ENCODE peak calls at places on chromosomes 6 and 20, in ten cellular contexts. S is trophoblast cell, C is aorta, B is stomach, M is pancreas, P is PC-9, L is HepG2, Z is tibial nerve, R is K562, G is lower lobe of right lung. U is an unnamed sample.

GRCh38 chr6:52376763-52377162 is 14.8 kb downstream of the PAQR8 start:
- DNase-seq in P (no peak), R (no peak), M (no peak), B (no peak), C (no peak), G (no peak), S (no peak), Z (no peak), L (peak; percentile 82), U (no peak)

GRCh38 chr6:65004283-65004682 is 702.7 kb downstream of the EYS start:
- DNase-seq in Z (no peak), R (no peak), M (no peak), L (no peak), G (no peak), C (no peak), S (no peak), P (no peak), B (no peak), U (no peak)

GRCh38 chr20:1002682-1003561 is 811 bp upstream of the RSPO4 start:
- DNase-seq in B (no peak), C (no peak), G (no peak), L (no peak), S (no peak), M (no peak), P (no peak), R (peak; percentile 25), Z (no peak), U (peak; percentile 64)

GRCh38 chr20:48189177-48189576 is 403.9 kb upstream of the SULF2 start:
- DNase-seq in B (no peak), L (peak; percentile 63), R (no peak), Z (no peak), P (peak; percentile 49), M (no peak), G (no peak), S (no peak), C (peak; percentile 24), U (no peak)

GRCh38 chr20:46936415-46937139 is 41.9 kb downstream of the EYA2 start:
- DNase-seq in L (no peak), P (no peak), M (no peak), B (no peak), C (no peak), Z (no peak), R (no peak), S (no peak), G (no peak), U (peak; percentile 54)

GRCh38 chr6:45714795-45715507 is 300.7 kb downstream of the CLIC5 start:
- DNase-seq in S (peak; percentile 76), P (peak; percentile 75), L (peak; percentile 74), C (no peak), M (peak; percentile 63), G (no peak), Z (peak; percentile 65), B (peak; percentile 42), R (peak; percentile 63), U (peak; percentile 82)

GRCh38 chr6:118567974-118568373 is 19.9 kb downstream of the PLN start:
- DNase-seq in P (no peak), G (no peak), Z (no peak), B (no peak), M (no peak), C (no peak), S (no peak), R (no peak), L (no peak), U (no peak)

GRCh38 chr20:41017448-41018042 is 11.1 kb upstream of the TOP1 start:
- DNase-seq in P (peak; percentile 87), M (no peak), Z (no peak), G (no peak), R (no peak), L (peak; percentile 34), S (peak; percentile 97), C (no peak), B (no peak), U (no peak)

DNA sequence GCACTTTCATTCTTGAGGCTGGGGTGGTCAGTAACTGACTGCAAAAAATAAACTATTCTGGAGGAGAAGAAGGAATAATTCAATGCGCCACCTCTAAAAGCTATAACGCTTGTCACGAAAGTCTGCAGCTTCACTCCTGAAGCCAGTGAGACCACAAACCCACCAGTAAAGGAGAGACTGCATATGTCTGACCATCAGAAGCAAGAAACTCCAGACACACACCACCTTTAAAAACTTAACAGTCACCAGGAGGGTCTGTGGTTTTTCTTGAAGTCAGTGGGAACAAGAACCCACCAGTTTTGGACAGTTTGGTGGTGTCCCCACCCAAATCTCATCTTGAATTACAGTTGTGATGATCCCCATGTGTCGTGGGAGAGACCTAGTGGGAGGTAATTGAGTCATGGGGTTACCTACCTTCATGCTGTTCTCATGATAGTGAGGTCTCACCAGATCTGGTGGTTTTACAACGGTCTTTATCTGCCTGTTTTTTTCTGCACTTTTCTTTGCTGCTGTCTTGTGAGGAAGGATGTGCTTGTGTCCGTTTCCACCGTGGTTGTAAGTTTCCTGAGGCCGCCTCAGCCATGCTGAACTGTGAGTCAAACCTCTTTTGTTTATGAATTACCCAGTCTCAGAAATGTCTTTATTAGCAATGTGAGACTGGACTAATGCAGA is 6.3 kb upstream of the RANBP9 start:
- DNase-seq in L (no peak), R (no peak), C (no peak), Z (no peak), S (no peak), G (no peak), B (no peak), P (no peak), M (no peak), U (no peak)
- H3K27ac ChIP-seq in L (no peak overlapping the region), R (no peak overlapping the region), C (no peak overlapping the region), Z (no peak overlapping the region), S (no peak overlapping the region), G (no peak overlapping the region), B (no peak overlapping the region), P (no peak overlapping the region), M (no peak overlapping the region), U (no peak overlapping the region)

DNA sequence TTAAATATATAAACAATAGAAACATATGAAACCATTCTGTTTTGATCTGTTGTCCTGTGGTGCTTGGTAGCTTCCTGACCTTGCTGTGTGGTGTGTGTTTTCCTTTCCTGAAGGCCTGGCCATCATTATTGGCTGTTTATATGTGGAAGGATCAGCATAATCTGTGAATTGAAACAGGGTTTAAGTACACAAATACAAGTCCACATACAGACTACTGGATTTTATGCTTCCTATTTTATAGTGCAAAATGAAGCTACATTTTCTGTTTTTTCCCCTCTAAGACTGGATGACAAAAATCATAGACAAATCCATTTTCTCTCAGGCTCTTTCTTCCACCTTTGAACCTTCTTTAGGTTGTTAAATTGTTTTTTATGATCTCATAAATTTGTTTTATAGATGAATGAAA is 2.5 kb downstream of the LIN28B start:
- DNase-seq in S (no peak), Z (no peak), M (no peak), P (no peak), R (no peak), G (no peak), L (no peak), B (no peak), C (no peak), U (no peak)
- H3K4me3 ChIP-seq in S (no peak overlapping the region), Z (no peak overlapping the region), M (no peak overlapping the region), P (no peak overlapping the region), R (peak overlapping the region; percentile 56), G (no peak overlapping the region), L (peak overlapping the region; percentile 72), B (no peak overlapping the region), C (no peak overlapping the region), U (peak overlapping the region; percentile 76)

GRCh38 chr6:169470790-169471189 is 217.1 kb upstream of the THBS2 start:
- DNase-seq in Z (no peak), S (no peak), P (no peak), R (no peak), M (no peak), C (no peak), B (no peak), G (no peak), L (no peak), U (no peak)

GRCh38 chr6:169473663-169474062 is 220.0 kb upstream of the THBS2 start:
- DNase-seq in B (no peak), P (no peak), S (no peak), R (no peak), Z (no peak), G (no peak), C (no peak), M (no peak), L (no peak), U (no peak)

GRCh38 chr6:169472786-169473416 is 219.3 kb upstream of the THBS2 start:
- DNase-seq in S (no peak), G (no peak), B (no peak), Z (no peak), M (no peak), L (no peak), R (no peak), C (no peak), P (no peak), U (no peak)

GRCh38 chr6:169469028-169469427 is 215.4 kb upstream of the THBS2 start:
- DNase-seq in R (no peak), S (no peak), Z (no peak), P (no peak), C (no peak), G (no peak), L (no peak), M (no peak), B (no peak), U (no peak)

DNA sequence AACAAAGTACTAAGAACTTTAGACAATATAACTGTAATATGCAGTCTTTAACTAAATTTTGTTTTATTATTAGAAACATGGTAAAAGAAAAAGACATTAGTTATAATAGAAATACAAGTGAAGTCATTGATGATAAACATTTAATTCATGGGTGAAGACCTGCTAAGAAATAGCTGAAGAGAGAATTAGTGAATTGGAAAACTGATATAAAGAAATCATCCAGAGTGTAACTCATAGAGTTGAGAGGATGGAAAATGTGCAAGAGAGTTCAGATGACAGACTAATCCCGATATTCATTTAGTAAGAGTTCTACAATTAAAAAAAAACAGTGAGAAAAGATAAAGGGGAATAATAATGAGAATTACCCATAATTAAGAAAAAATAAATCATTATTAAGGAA is 220.7 kb upstream of the THBS2 start:
- DNase-seq in L (no peak), G (no peak), R (no peak), B (no peak), M (no peak), Z (no peak), P (no peak), S (no peak), C (no peak), U (no peak)
- H3K9me3 ChIP-seq in L (peaks cover 42% of the 10 kb centered on the region), G (peaks cover 18% of the 10 kb centered on the region), R (no peaks in the 10 kb centered on the region), B (peaks cover 3% of the 10 kb centered on the region), M (no peaks in the 10 kb centered on the region), Z (no peaks in the 10 kb centered on the region), P (peaks cover 5% of the 10 kb centered on the region), S (peaks cover 4% of the 10 kb centered on the region), C (no peaks in the 10 kb centered on the region), U (peaks cover 3% of the 10 kb centered on the region)

DNA sequence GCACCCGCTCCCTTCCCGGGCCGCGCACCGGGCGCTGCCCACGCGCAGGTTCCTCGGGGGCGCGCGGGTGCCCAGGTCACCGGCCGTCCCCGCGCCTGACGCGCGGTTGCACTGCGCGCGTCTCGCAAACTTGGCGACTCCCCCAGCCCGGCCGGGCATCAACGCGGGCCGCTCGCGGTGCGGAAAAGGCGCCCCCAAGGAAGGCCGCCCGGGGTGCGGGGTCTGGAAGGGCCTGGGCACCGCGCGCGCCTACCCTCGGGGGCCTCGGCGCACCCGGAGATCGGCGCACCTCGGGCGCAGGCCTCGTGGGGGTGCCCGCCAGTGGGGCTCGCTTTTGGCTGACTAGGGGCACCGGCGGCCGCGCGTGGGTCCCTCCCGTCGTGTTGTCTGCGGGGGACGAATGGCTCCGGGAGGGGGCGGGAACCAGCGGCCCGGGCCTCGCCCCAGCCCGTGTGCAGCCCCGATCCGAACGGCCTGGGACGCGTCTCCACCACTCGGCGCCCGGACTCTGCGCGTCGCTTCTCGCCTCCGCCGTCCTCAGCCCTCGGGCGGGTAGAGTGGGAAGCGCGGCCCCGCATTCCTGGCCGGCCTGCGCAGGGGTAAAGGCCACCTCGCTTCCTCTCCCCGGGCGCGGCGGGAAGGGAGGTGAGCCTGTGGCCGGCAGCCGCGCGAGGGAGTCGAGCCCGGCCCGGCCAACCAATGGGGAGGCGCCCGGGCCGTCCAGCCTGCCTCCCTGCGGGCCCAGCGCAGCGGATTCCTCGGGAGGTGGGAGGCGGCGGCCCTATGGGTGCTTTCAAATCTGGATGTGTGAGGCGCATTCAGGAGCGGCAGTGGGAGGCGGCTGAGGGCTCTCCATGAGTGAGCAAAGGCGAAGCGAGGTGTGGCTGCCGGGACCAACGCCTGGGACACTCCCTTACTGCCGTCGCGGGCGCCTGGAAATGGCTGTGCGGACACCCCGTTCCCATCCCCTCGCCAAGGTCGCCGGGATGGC is 927 bp upstream of the ZBTB46 start:
- DNase-seq in M (peak; percentile 27), R (peak; percentile 66), C (no peak), P (peak; percentile 21), B (peak; percentile 51), G (no peak), Z (no peak), L (peak; percentile 64), S (peak; percentile 38), U (peak; percentile 59)
- H3K27ac ChIP-seq in M (no peak overlapping the region), R (no peak overlapping the region), C (no peak overlapping the region), P (no peak overlapping the region), B (peak overlapping the region; percentile 74), G (peak overlapping the region; percentile 77), Z (peak overlapping the region; percentile 80), L (peak overlapping the region; percentile 15), S (peak overlapping the region; percentile 50), U (peak overlapping the region; percentile 69)